ENCODE peak calls at places on chromosomes 16 and 17, in eight cellular contexts. R is astrocyte, W is endothelial cell of umbilical vein, I is hepatocyte, A is GM23248, C is K562, T is fibroblast of lung, U is GM12878. M is an unnamed sample.

GRCh38 chr16:78045865-78046581 is 23.7 kb downstream of the CLEC3A start:
- DNase-seq in T (peak), A (peak), C (peak), I (peak), U (no peak), R (peak), W (peak), M (peak)

GRCh38 chr17:1104222-1104621 is 75.6 kb downstream of the ABR start:
- DNase-seq in A (no peak), W (no peak), R (no peak), U (no peak), I (no peak), T (no peak), C (no peak), M (no peak)

GRCh38 chr16:30113031-30113710 is at the start of gene GDPD3:
- DNase-seq in C (peak), T (peak), U (no peak), A (peak), W (no peak), R (no peak), I (peak), M (no peak)

GRCh38 chr16:58515871-58516767 is 802 bp downstream of the SETD6 start:
- DNase-seq in R (no peak), I (peak), C (peak), T (no peak), W (no peak), A (peak), U (no peak), M (peak)

GRCh38 chr17:15777717-15778116 is 45.6 kb downstream of the TBC1D26 start:
- DNase-seq in W (no peak), U (no peak), T (no peak), A (no peak), C (no peak), R (no peak), I (no peak), M (no peak)

GRCh38 chr16:28951410-28951943 is 740 bp downstream of the NFATC2IP start:
- DNase-seq in T (no peak), U (no peak), I (peak), C (no peak), A (peak), R (no peak), W (no peak), M (no peak)

GRCh38 chr17:11499881-11500280 is 98.4 kb upstream of the DNAH9 start:
- DNase-seq in T (no peak), C (no peak), I (no peak), A (no peak), W (no peak), U (no peak), R (no peak), M (no peak)

GRCh38 chr17:81821603-81822311 is 11.3 kb downstream of the MCRIP1 start:
- DNase-seq in A (peak), W (peak), T (peak), R (no peak), I (peak), U (no peak), C (peak), M (peak)

GRCh38 chr17:27741361-27741861 is 58.9 kb downstream of the NOS2 start:
- DNase-seq in R (peak), U (no peak), C (no peak), T (peak), I (no peak), W (peak), A (peak), M (no peak)

GRCh38 chr17:29042679-29043538 is at the start of gene PIPOX:
- DNase-seq in R (peak), C (no peak), I (peak), T (peak), U (peak), A (no peak), W (peak), M (peak)

GRCh38 chr17:50099003-50099402 is 3.9 kb downstream of the PDK2 start:
- DNase-seq in U (no peak), C (no peak), I (no peak), R (no peak), T (no peak), A (no peak), W (no peak), M (no peak)

GRCh38 chr16:1414532-1415265 is at the start of gene UNKL:
- DNase-seq in C (peak), W (peak), A (peak), I (peak), T (peak), U (no peak), R (no peak), M (peak)

GRCh38 chr17:70919241-70919640 is 749.9 kb downstream of the KCNJ2 start:
- DNase-seq in R (no peak), U (no peak), A (no peak), I (no peak), T (peak), W (no peak), C (no peak), M (no peak)

GRCh38 chr16:2042171-2042570 is 5.5 kb downstream of the NTHL1 start:
- DNase-seq in W (no peak), C (no peak), I (no peak), U (no peak), R (no peak), T (no peak), A (no peak), M (no peak)

GRCh38 chr16:88442435-88442810 is 10.7 kb upstream of the ZFPM1 start:
- DNase-seq in T (no peak), A (no peak), W (no peak), R (no peak), U (no peak), I (no peak), C (no peak), M (no peak)

GRCh38 chr16:66752958-66753357 is 1.5 kb upstream of the DYNC1LI2 start:
- DNase-seq in W (no peak), T (no peak), R (no peak), C (no peak), A (no peak), U (no peak), I (no peak), M (no peak)

GRCh38 chr17:37025241-37025640 is 76.5 kb downstream of the AATF start:
- DNase-seq in I (peak), T (no peak), W (no peak), U (no peak), A (no peak), C (no peak), R (no peak), M (no peak)

GRCh38 chr17:74156878-74157277 is 46.6 kb upstream of the RPL38 start:
- DNase-seq in T (no peak), C (no peak), W (no peak), U (no peak), I (no peak), A (no peak), R (no peak), M (no peak)

GRCh38 chr17:1714488-1714979 is 4.4 kb upstream of the TLCD2 start:
- DNase-seq in A (peak), W (peak), T (peak), I (peak), R (peak), C (peak), U (no peak), M (peak)

GRCh38 chr17:37446027-37446426 is 39.3 kb downstream of the TADA2A start:
- DNase-seq in C (no peak), A (no peak), T (no peak), I (no peak), R (peak), U (peak), W (no peak), M (peak)

GRCh38 chr16:7888421-7888820 is 555.8 kb downstream of the RBFOX1 start:
- DNase-seq in U (no peak), R (no peak), I (no peak), T (no peak), W (no peak), A (no peak), C (no peak), M (no peak)

GRCh38 chr17:63376949-63377348 is 69.2 kb downstream of the CYB561 start:
- DNase-seq in W (no peak), C (no peak), R (no peak), U (no peak), I (no peak), A (no peak), T (no peak), M (no peak)

GRCh38 chr17:59427425-59427921 is 96.0 kb downstream of the YPEL2 start:
- DNase-seq in R (peak), I (no peak), C (no peak), U (no peak), W (peak), A (peak), T (peak), M (no peak)

GRCh38 chr16:88497561-88498420 is 44.7 kb downstream of the ZFPM1 start:
- DNase-seq in T (peak), U (no peak), C (peak), R (peak), A (no peak), I (peak), W (no peak), M (no peak)

GRCh38 chr16:86906608-86907007 is 328.3 kb downstream of the FOXL1 start:
- DNase-seq in C (no peak), W (no peak), R (peak), A (no peak), U (no peak), T (no peak), I (peak), M (no peak)

GRCh38 chr17:61986898-61987297 is 59.1 kb upstream of the INTS2 start:
- DNase-seq in T (no peak), U (no peak), A (no peak), C (no peak), I (no peak), R (no peak), W (no peak), M (no peak)

GRCh38 chr16:11198817-11199216 is 57.2 kb downstream of the SOCS1 start:
- DNase-seq in W (no peak), A (no peak), T (no peak), U (no peak), C (peak), I (peak), R (no peak), M (no peak)

GRCh38 chr16:3787924-3788661 is 70.8 kb upstream of the TRAP1 start:
- DNase-seq in R (no peak), A (no peak), C (no peak), I (no peak), T (no peak), W (no peak), U (peak), M (no peak)

GRCh38 chr17:36131436-36131835 is 27.8 kb downstream of the CCL4 start:
- DNase-seq in T (no peak), I (no peak), U (no peak), C (no peak), A (no peak), W (no peak), R (no peak), M (no peak)

GRCh38 chr17:73782641-73783381 is 138.6 kb upstream of the SDK2 start:
- DNase-seq in A (no peak), W (no peak), R (no peak), I (no peak), T (no peak), U (no peak), C (peak), M (no peak)

GRCh38 chr16:27758544-27758943 is 208.6 kb downstream of the KATNIP start:
- DNase-seq in I (no peak), T (no peak), A (no peak), R (no peak), C (no peak), U (no peak), W (no peak), M (no peak)
- TF ChIP-seq EZH2 in I (no peak), T (no peak), A (no peak), R (no peak), C (no peak), U (no peak), W (no peak), M (no peak)

GRCh38 chr17:14297161-14297851 is 3.6 kb upstream of the HS3ST3B1 start:
- DNase-seq in R (no peak), W (peak), A (peak), T (peak), U (no peak), I (peak), C (no peak), M (no peak)
- TF ChIP-seq EZH2 in R (peak), W (no peak), A (no peak), T (no peak), U (no peak), I (no peak), C (no peak), M (peak)

GRCh38 chr17:43651621-43652480 is 9.9 kb downstream of the MEOX1 start:
- DNase-seq in C (no peak), T (no peak), U (no peak), R (no peak), W (no peak), I (no peak), A (no peak), M (no peak)
- TF ChIP-seq EZH2 in C (no peak), T (no peak), U (no peak), R (no peak), W (no peak), I (no peak), A (no peak), M (no peak)

GRCh38 chr17:65487161-65487560 is 74.3 kb downstream of the AXIN2 start:
- DNase-seq in A (no peak), I (no peak), C (no peak), R (no peak), T (no peak), U (no peak), W (no peak), M (no peak)

GRCh38 chr17:65488665-65489064 is 72.8 kb downstream of the AXIN2 start:
- DNase-seq in I (no peak), R (no peak), A (no peak), W (no peak), T (no peak), C (no peak), U (no peak), M (no peak)

GRCh38 chr17:65485388-65486299 is 75.8 kb downstream of the AXIN2 start:
- DNase-seq in R (peak), U (no peak), W (peak), A (peak), C (no peak), I (no peak), T (peak), M (no peak)

GRCh38 chr17:65487990-65488389 is 73.5 kb downstream of the AXIN2 start:
- DNase-seq in T (no peak), U (no peak), C (no peak), A (no peak), R (no peak), W (no peak), I (no peak), M (no peak)

DNA sequence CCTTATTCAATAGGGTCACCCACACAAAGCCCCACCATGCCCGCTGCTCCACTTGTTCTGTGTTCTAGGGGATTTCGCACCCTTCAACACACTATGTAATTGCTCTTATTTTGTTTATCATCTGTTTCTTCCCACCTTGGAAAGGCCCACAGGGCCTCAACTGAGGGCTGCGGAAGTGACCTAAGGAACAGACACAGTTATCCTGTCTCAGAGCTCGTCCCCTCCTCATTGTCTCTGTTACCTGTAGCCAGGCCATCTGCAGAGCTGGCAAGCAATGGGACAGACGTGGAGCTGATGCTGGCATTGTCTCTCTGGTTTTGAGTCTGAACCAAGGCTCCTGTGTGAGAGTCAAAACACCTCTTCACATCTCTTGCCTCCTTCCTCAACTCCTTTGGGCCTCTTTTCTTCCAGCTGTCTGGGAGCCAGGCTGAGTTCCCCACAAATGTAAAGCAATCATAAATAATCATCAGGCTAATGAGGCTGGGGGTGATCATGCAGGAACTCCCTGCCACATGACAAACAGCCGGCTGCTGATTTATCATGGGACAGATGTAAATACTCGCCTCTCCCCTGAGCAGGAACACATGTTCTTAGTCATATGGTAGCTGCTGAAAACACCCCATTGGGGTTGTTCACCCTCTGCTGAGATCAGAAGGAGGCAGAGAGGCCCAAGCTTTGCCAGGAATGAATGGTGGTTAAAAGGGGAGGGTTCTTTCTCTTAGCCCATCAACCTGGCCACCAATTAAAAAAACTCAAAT is 71.9 kb downstream of the AXIN2 start:
- DNase-seq in U (no peak), W (no peak), A (no peak), C (no peak), T (peak), I (no peak), R (no peak), M (no peak)
- TF ChIP-seq EZH2 in U (no peak), W (no peak), A (no peak), C (no peak), T (no peak), I (no peak), R (no peak), M (no peak)

DNA sequence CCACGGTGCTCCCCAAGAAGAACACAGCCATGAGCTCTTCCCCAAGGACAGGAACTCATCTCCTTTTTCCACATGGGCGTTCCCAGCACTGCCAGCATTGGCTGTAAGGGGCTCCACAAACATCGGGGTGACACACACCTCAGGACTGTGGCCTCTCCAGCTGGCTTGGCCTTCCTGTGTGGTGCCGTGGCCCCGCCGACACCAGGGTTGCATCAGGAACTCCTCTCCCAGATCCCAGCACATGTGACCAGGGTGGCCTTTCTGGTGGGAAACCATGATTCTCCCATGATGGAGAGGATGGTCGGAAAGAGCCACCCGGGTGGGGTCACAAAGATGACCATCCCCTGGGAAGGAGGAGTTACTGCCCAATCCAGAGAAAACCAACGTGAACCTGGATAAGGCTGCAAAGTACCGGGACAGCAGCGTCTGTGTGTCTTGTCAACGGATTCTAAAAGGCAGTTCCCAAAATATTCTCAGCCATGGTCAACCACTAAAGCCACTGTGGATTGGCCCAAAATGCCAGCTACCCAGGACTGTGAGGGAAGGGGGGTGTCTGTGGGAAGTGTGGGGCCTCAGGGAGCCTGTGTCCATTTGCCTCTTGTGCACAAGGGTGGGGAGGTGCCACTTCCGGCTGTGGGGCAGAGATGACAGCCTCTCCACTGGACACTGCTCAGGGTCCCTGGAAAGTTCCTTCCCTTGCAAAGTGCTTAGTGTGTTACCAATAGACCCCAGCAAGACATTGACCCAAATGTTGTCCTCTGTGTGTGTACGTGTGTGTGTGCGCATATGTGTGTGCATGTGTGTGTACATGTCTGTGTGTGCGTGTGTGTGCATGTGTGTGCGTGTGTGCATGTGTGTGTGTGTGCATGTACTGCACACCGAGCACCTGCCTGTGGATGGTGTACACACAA is 78.0 kb upstream of the CBX4 start:
- DNase-seq in I (no peak), W (no peak), R (no peak), A (no peak), T (no peak), C (no peak), U (no peak), M (no peak)
- TF ChIP-seq EZH2 in I (no peak), W (no peak), R (no peak), A (no peak), T (no peak), C (no peak), U (no peak), M (no peak)

GRCh38 chr17:66400698-66401097 is 98.3 kb downstream of the PRKCA start:
- DNase-seq in C (no peak), I (no peak), U (no peak), W (no peak), T (no peak), R (no peak), A (no peak), M (no peak)
- TF ChIP-seq EZH2 in C (no peak), I (no peak), U (no peak), W (no peak), T (no peak), R (no peak), A (no peak), M (no peak)

M was measured in A673.